ENCODE peak calls at places on chromosomes 7 and 10, in four cellular contexts. V is fibroblast of lung, L is fibroblast of the aortic adventitia, T is neural crest cell. P is an unnamed sample.

GRCh38 chr7:43954524-43955228 is 28.4 kb downstream of the UBE2D4 start:
- DNase-seq in V (peak; percentile 58), L (peak; percentile 58), T (peak; percentile 5), P (peak; percentile 8)

GRCh38 chr7:85489498-85489897 is 302.6 kb upstream of the SEMA3D start:
- DNase-seq in V (peak; percentile 99), L (peak; percentile 92), T (no peak), P (no peak)

GRCh38 chr7:49623943-49624342 is 149.5 kb upstream of the VWC2 start:
- DNase-seq in V (no peak), L (no peak), T (no peak), P (no peak)

GRCh38 chr7:74223711-74224510 is 14.1 kb downstream of the LAT2 start:
- DNase-seq in V (no peak), L (no peak), T (no peak), P (no peak)

GRCh38 chr10:31937371-31937770 is 8.7 kb upstream of the ARHGAP12 start:
- DNase-seq in V (no peak), L (peak; percentile 38), T (no peak), P (no peak)

GRCh38 chr10:9294132-9294663 is 1239.7 kb downstream of the GATA3 start:
- DNase-seq in V (no peak), L (no peak), T (no peak), P (no peak)

GRCh38 chr10:101952196-101952595 is 103.8 kb downstream of the ARMH3 start:
- DNase-seq in V (peak; percentile 27), L (no peak), T (no peak), P (no peak)

GRCh38 chr7:106486331-106486730 is 174.6 kb downstream of the CCDC71L start:
- DNase-seq in V (peak; percentile 96), L (peak; percentile 75), T (no peak), P (no peak)

GRCh38 chr7:141221007-141221612 is 147.2 kb downstream of the TMEM178B start:
- DNase-seq in V (no peak), L (no peak), T (no peak), P (no peak)

GRCh38 chr7:82036146-82036886 is 266.5 kb upstream of the HGF start:
- DNase-seq in V (peak; percentile 86), L (peak; percentile 81), T (no peak), P (no peak)

GRCh38 chr7:43711503-43711902 is 17.8 kb downstream of the COA1 start:
- DNase-seq in V (no peak), L (no peak), T (no peak), P (no peak)

GRCh38 chr7:116242759-116243158 is 32.4 kb downstream of the TES start:
- DNase-seq in V (no peak), L (peak; percentile 18), T (no peak), P (no peak)

GRCh38 chr10:102945449-102945848 is 27.4 kb downstream of the CNNM2 start:
- DNase-seq in V (no peak), L (no peak), T (no peak), P (no peak)

GRCh38 chr10:35613597-35614226 is 8.6 kb downstream of the GJD4 start:
- DNase-seq in V (peak; percentile 32), L (peak; percentile 72), T (no peak), P (peak; percentile 0)

GRCh38 chr7:94313926-94314325 is 80.8 kb upstream of the COL1A2 start:
- DNase-seq in V (peak; percentile 88), L (peak; percentile 94), T (no peak), P (no peak)

GRCh38 chr7:121537031-121537430 is 140.9 kb upstream of the FAM3C start:
- DNase-seq in V (peak; percentile 28), L (peak; percentile 56), T (no peak), P (no peak)

GRCh38 chr10:34996843-34997242 is 93.3 kb downstream of the CUL2 start:
- DNase-seq in V (no peak), L (peak; percentile 11), T (no peak), P (no peak)

GRCh38 chr10:4013651-4014085 is 228.7 kb upstream of the KLF6 start:
- DNase-seq in V (no peak), L (no peak), T (no peak), P (no peak)

GRCh38 chr7:135186841-135187253 is 16.3 kb upstream of the CYREN start:
- DNase-seq in V (no peak), L (no peak), T (no peak), P (no peak)

GRCh38 chr10:69553328-69553727 is 19.9 kb downstream of the NEUROG3 start:
- DNase-seq in V (no peak), L (no peak), T (no peak), P (no peak)

GRCh38 chr10:69554611-69555010 is 18.6 kb downstream of the NEUROG3 start:
- DNase-seq in V (no peak), L (no peak), T (no peak), P (no peak)

DNA sequence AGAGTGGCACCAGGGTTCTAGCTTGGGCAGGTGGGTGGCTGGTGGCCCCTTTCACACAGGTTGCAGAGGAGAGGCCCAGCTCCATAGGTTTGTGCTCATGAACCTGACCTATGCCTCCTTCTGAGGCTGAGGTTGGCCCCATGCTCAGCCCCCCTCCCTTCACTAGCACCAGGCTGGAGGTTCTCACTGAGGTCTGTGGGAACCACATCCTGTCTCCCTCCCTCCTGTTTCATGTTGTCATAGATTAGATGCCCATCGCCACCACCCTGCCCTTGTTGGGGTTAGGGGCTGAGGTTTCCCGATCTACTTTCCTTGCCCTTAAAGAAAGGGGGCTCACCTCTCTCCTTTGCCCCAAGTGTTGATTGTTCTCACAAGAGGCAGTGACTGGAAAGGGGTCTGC is 14.7 kb downstream of the NEUROG3 start:
- DNase-seq in V (no peak), L (no peak), T (no peak), P (no peak)
- TF ChIP-seq CTCF in V (no peak), L (no peak), T (no peak), P (no peak)

GRCh38 chr10:12348870-12349627 is at the start of gene CAMK1D:
- DNase-seq in V (peak; percentile 80), L (peak; percentile 62), T (peak; percentile 58), P (peak; percentile 46)
- TF ChIP-seq CTCF in V (peak; percentile 30), L (peak; percentile 8), T (peak; percentile 46), P (no peak)

DNA sequence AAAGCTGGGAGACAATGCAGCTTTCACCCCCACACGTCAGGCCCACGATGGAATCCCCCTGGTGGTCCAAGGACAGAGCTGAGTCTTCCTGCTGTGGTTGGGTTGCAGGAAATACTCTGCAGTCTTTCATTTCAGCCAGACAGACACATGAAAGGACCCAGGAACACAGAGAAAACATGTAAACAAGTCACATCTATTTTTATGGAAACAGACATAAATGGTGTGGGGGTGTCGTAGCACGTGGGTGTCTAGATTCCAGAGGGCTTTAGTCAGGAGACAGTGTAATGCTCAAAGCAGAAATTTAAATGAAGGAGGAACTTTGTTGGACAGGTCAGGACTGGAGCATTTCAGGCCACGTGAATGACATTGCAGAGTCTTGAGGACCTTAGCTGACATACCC is 444.6 kb downstream of the SUGCT start:
- DNase-seq in V (peak; percentile 71), L (no peak), T (no peak), P (no peak)
- TF ChIP-seq CTCF in V (no peak), L (no peak), T (no peak), P (no peak)

GRCh38 chr7:55191926-55192692 is 173.0 kb upstream of the LANCL2 start:
- DNase-seq in V (peak; percentile 24), L (no peak), T (no peak), P (no peak)
- TF ChIP-seq CTCF in V (no peak), L (peak; percentile 40), T (no peak), P (peak; percentile 34)

GRCh38 chr10:118563373-118563890 is 32.0 kb downstream of the PRLHR start:
- DNase-seq in V (no peak), L (no peak), T (no peak), P (no peak)

GRCh38 chr10:118562877-118563276 is 32.6 kb downstream of the PRLHR start:
- DNase-seq in V (no peak), L (no peak), T (no peak), P (no peak)

GRCh38 chr10:118565301-118566075 is 30.0 kb downstream of the PRLHR start:
- DNase-seq in V (no peak), L (no peak), T (no peak), P (no peak)

GRCh38 chr10:118564114-118564513 is 31.3 kb downstream of the PRLHR start:
- DNase-seq in V (no peak), L (no peak), T (no peak), P (no peak)

DNA sequence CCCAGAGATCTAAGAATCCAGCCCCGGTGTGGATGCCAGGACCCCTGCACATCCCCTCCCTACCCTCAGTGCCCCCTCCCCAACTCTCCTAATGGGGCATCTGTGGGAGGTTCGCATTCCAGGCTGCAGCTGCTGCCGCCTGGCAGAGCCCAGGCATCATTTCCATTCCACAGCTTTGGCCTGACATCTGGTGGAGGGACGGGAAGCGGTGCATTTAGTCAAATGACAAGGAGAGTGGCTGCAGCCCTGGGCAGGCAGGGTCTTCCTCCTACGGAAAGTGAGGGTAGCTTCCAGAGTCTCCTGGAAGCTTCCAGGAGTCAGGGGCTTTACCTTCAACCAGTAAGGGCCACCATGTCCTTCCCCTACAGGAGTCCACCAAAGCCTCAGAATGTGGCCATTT is 30.8 kb downstream of the PRLHR start:
- DNase-seq in V (peak; percentile 3), L (no peak), T (no peak), P (no peak)
- TF ChIP-seq CTCF in V (peak; percentile 8), L (peak; percentile 26), T (peak; percentile 36), P (peak; percentile 30)

DNA sequence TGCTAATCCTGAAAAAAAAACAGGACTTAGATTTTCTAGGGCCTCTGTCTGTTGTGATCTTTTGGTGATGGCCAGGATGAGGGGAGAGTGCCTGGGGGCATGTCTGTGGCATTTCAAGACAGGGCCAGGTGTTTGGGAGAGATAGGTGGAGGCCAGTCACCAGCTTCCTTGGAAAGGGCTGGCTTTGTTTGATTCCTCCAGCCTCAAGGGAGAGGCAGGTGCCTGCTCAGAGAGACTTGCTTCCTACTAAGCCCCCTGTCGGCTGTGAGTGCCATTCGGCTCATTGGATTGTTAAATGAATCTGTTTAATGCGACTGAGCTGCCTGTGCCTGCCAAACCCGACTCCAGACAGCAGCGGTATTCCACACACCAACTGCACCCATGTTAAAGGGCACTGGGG is 304.1 kb upstream of the COBL start:
- DNase-seq in V (no peak), L (no peak), T (no peak), P (no peak)
- TF ChIP-seq CTCF in V (no peak), L (no peak), T (no peak), P (no peak)